ENCODE peak calls at places on chromosomes 2 and 18, in nine cellular contexts. C, S, U, J, H, M, Y, T and Z are unnamed samples.

GRCh38 chr2:42238644-42239288 is 69.6 kb downstream of the EML4 start:
- DNase-seq in C (peak), S (peak), U (peak), J (no peak), H (no peak), M (peak), Y (peak), T (peak), Z (peak)

GRCh38 chr2:43486604-43487003 is 109.2 kb downstream of the THADA start:
- DNase-seq in C (no peak), S (no peak), U (no peak), J (no peak), H (no peak), M (no peak), Y (no peak), T (no peak), Z (no peak)

GRCh38 chr18:49974079-49974478 is 160.7 kb upstream of the ACAA2 start:
- DNase-seq in C (no peak), S (no peak), U (no peak), J (no peak), H (no peak), M (no peak), Y (no peak), T (no peak), Z (no peak)

GRCh38 chr2:226176298-226176984 is 623.2 kb downstream of the IRS1 start:
- DNase-seq in C (no peak), S (no peak), U (no peak), J (no peak), H (no peak), M (no peak), Y (no peak), T (no peak), Z (no peak)

GRCh38 chr2:159946326-159946992 is 116.0 kb downstream of the PLA2R1 start:
- DNase-seq in C (no peak), S (no peak), U (no peak), J (no peak), H (no peak), M (no peak), Y (no peak), T (peak), Z (no peak)

GRCh38 chr2:53268086-53268485 is 499.5 kb upstream of the CHAC2 start:
- DNase-seq in C (no peak), S (no peak), U (no peak), J (no peak), H (no peak), M (no peak), Y (no peak), T (peak), Z (no peak)

GRCh38 chr2:160486341-160486740 is 7.3 kb downstream of the RBMS1 start:
- DNase-seq in C (no peak), S (no peak), U (no peak), J (no peak), H (no peak), M (no peak), Y (no peak), T (no peak), Z (no peak)

GRCh38 chr2:241774419-241775222 is 2.0 kb upstream of the GAL3ST2 start:
- DNase-seq in C (peak), S (no peak), U (no peak), J (no peak), H (no peak), M (no peak), Y (no peak), T (peak), Z (peak)

GRCh38 chr2:207813942-207814341 is 44.2 kb upstream of the FZD5 start:
- DNase-seq in C (peak), S (no peak), U (no peak), J (no peak), H (no peak), M (no peak), Y (no peak), T (no peak), Z (no peak)

GRCh38 chr2:63060079-63060482 is 9.5 kb downstream of the OTX1 start:
- DNase-seq in C (no peak), S (peak), U (no peak), J (no peak), H (no peak), M (no peak), Y (no peak), T (peak), Z (no peak)

GRCh38 chr2:237591021-237591370 is 462 bp upstream of the RAB17 start:
- DNase-seq in C (peak), S (no peak), U (no peak), J (no peak), H (no peak), M (no peak), Y (no peak), T (no peak), Z (no peak)

GRCh38 chr2:103859238-103859637 is 994.7 kb upstream of the POU3F3 start:
- DNase-seq in C (no peak), S (no peak), U (no peak), J (no peak), H (no peak), M (no peak), Y (no peak), T (no peak), Z (no peak)

GRCh38 chr18:36709315-36709714 is 119.5 kb downstream of the TPGS2 start:
- DNase-seq in C (no peak), S (no peak), U (no peak), J (no peak), H (no peak), M (no peak), Y (no peak), T (no peak), Z (no peak)

GRCh38 chr2:220985561-220985960 is 586.5 kb downstream of the EPHA4 start:
- DNase-seq in C (no peak), S (no peak), U (no peak), J (no peak), H (no peak), M (no peak), Y (no peak), T (no peak), Z (no peak)

GRCh38 chr2:67876176-67876575 is 186.6 kb downstream of the C1D start:
- DNase-seq in C (no peak), S (no peak), U (no peak), J (no peak), H (no peak), M (no peak), Y (no peak), T (peak), Z (no peak)

GRCh38 chr2:32962652-32963051 is 15.9 kb downstream of the LTBP1 start:
- DNase-seq in C (no peak), S (no peak), U (no peak), J (no peak), H (no peak), M (no peak), Y (no peak), T (no peak), Z (no peak)

GRCh38 chr2:109063326-109063670 is 65.7 kb upstream of the SH3RF3 start:
- DNase-seq in C (no peak), S (no peak), U (no peak), J (no peak), H (no peak), M (no peak), Y (no peak), T (no peak), Z (no peak)

GRCh38 chr2:204892506-204893255 is 347.4 kb downstream of the PARD3B start:
- DNase-seq in C (no peak), S (no peak), U (no peak), J (no peak), H (no peak), M (no peak), Y (no peak), T (peak), Z (no peak)

GRCh38 chr2:158124896-158125295 is 23.2 kb downstream of the UPP2 start:
- DNase-seq in C (no peak), S (no peak), U (no peak), J (no peak), H (no peak), M (no peak), Y (no peak), T (no peak), Z (no peak)

GRCh38 chr2:197846789-197847188 is 42.4 kb downstream of the PLCL1 start:
- DNase-seq in C (no peak), S (no peak), U (no peak), J (no peak), H (no peak), M (no peak), Y (no peak), T (no peak), Z (no peak)

GRCh38 chr2:20168727-20169696 is 55.9 kb downstream of the SDC1 start:
- DNase-seq in C (no peak), S (no peak), U (no peak), J (no peak), H (no peak), M (no peak), Y (no peak), T (no peak), Z (no peak)

GRCh38 chr18:5710235-5710634 is 166.4 kb upstream of the EPB41L3 start:
- DNase-seq in C (no peak), S (no peak), U (no peak), J (no peak), H (no peak), M (no peak), Y (no peak), T (no peak), Z (no peak)

GRCh38 chr2:57330447-57330846 is 716.2 kb upstream of the VRK2 start:
- DNase-seq in C (no peak), S (no peak), U (no peak), J (no peak), H (no peak), M (no peak), Y (no peak), T (peak), Z (no peak)

GRCh38 chr18:23357992-23358594 is 95.0 kb upstream of the RIOK3 start:
- DNase-seq in C (no peak), S (no peak), U (no peak), J (no peak), H (no peak), M (no peak), Y (no peak), T (no peak), Z (no peak)

GRCh38 chr2:216216951-216217903 is 108.1 kb downstream of the XRCC5 start:
- DNase-seq in C (no peak), S (peak), U (no peak), J (no peak), H (no peak), M (peak), Y (no peak), T (peak), Z (no peak)

GRCh38 chr2:46878886-46879285 is 36.7 kb downstream of the MCFD2 start:
- DNase-seq in C (no peak), S (no peak), U (no peak), J (no peak), H (no peak), M (no peak), Y (no peak), T (peak), Z (no peak)

GRCh38 chr2:197571622-197572271 is 55.9 kb downstream of the MOB4 start:
- DNase-seq in C (no peak), S (no peak), U (no peak), J (no peak), H (no peak), M (no peak), Y (no peak), T (peak), Z (no peak)